ENCODE peak calls at places on chromosomes 2 and 18, in ten cellular contexts. One of them, this sample, is unnamed. For H3K4me1, the result is how much of the 10 kb centered on the place peaks cover.

GRCh38 chr2:85353876-85354285 is 447 bp downstream of the RETSAT start:
- DNase-seq in CD4-positive, CD25-positive, alpha-beta regulatory T cell: peak
- DNase-seq in H9: no peak
- DNase-seq in osteoblast: peak
- DNase-seq in aorta: no peak
- DNase-seq in neural progenitor cell: peak
- DNase-seq in CD8-positive, alpha-beta memory T cell: no peak
- DNase-seq in esophagus squamous epithelium: no peak
- DNase-seq in upper lobe of right lung: peak
- DNase-seq in lower lobe of right lung: peak
- DNase-seq in this sample: peak

GRCh38 chr2:131520526-131520925 is 7.2 kb upstream of the CCDC74A start:
- DNase-seq in esophagus squamous epithelium: no peak
- DNase-seq in lower lobe of right lung: no peak
- DNase-seq in osteoblast: peak
- DNase-seq in aorta: no peak
- DNase-seq in CD8-positive, alpha-beta memory T cell: no peak
- DNase-seq in upper lobe of right lung: peak
- DNase-seq in CD4-positive, CD25-positive, alpha-beta regulatory T cell: no peak
- DNase-seq in H9: no peak
- DNase-seq in neural progenitor cell: no peak
- DNase-seq in this sample: no peak

GRCh38 chr2:134466141-134466540 is 212.3 kb downstream of the MGAT5 start:
- DNase-seq in H9: peak
- DNase-seq in CD8-positive, alpha-beta memory T cell: no peak
- DNase-seq in esophagus squamous epithelium: no peak
- DNase-seq in upper lobe of right lung: no peak
- DNase-seq in lower lobe of right lung: no peak
- DNase-seq in aorta: no peak
- DNase-seq in osteoblast: no peak
- DNase-seq in neural progenitor cell: peak
- DNase-seq in CD4-positive, CD25-positive, alpha-beta regulatory T cell: peak
- DNase-seq in this sample: no peak

GRCh38 chr2:16034151-16034974 is 94.0 kb downstream of the MYCN start:
- DNase-seq in H9: peak
- DNase-seq in CD4-positive, CD25-positive, alpha-beta regulatory T cell: no peak
- DNase-seq in esophagus squamous epithelium: no peak
- DNase-seq in neural progenitor cell: peak
- DNase-seq in upper lobe of right lung: no peak
- DNase-seq in lower lobe of right lung: no peak
- DNase-seq in osteoblast: no peak
- DNase-seq in aorta: no peak
- DNase-seq in CD8-positive, alpha-beta memory T cell: no peak
- DNase-seq in this sample: no peak

GRCh38 chr2:25300001-25300400 is 41.7 kb downstream of the DNMT3A start:
- DNase-seq in CD4-positive, CD25-positive, alpha-beta regulatory T cell: no peak
- DNase-seq in aorta: no peak
- DNase-seq in H9: no peak
- DNase-seq in esophagus squamous epithelium: no peak
- DNase-seq in lower lobe of right lung: no peak
- DNase-seq in neural progenitor cell: no peak
- DNase-seq in upper lobe of right lung: no peak
- DNase-seq in CD8-positive, alpha-beta memory T cell: no peak
- DNase-seq in osteoblast: no peak
- DNase-seq in this sample: no peak

GRCh38 chr18:46736136-46736535 is 20.7 kb downstream of the ST8SIA5 start:
- DNase-seq in CD8-positive, alpha-beta memory T cell: no peak
- DNase-seq in aorta: no peak
- DNase-seq in osteoblast: no peak
- DNase-seq in esophagus squamous epithelium: no peak
- DNase-seq in neural progenitor cell: no peak
- DNase-seq in upper lobe of right lung: no peak
- DNase-seq in CD4-positive, CD25-positive, alpha-beta regulatory T cell: no peak
- DNase-seq in lower lobe of right lung: no peak
- DNase-seq in H9: no peak
- DNase-seq in this sample: no peak

GRCh38 chr2:237449193-237449797 is 35.3 kb upstream of the COL6A3 start:
- DNase-seq in neural progenitor cell: no peak
- DNase-seq in upper lobe of right lung: peak
- DNase-seq in H9: no peak
- DNase-seq in aorta: no peak
- DNase-seq in esophagus squamous epithelium: no peak
- DNase-seq in osteoblast: no peak
- DNase-seq in lower lobe of right lung: no peak
- DNase-seq in CD4-positive, CD25-positive, alpha-beta regulatory T cell: no peak
- DNase-seq in CD8-positive, alpha-beta memory T cell: no peak
- DNase-seq in this sample: peak

GRCh38 chr2:98379311-98380202 is 33.3 kb downstream of the CNGA3 start:
- DNase-seq in CD4-positive, CD25-positive, alpha-beta regulatory T cell: no peak
- DNase-seq in CD8-positive, alpha-beta memory T cell: no peak
- DNase-seq in H9: no peak
- DNase-seq in esophagus squamous epithelium: no peak
- DNase-seq in osteoblast: peak
- DNase-seq in lower lobe of right lung: no peak
- DNase-seq in neural progenitor cell: no peak
- DNase-seq in upper lobe of right lung: no peak
- DNase-seq in aorta: no peak
- DNase-seq in this sample: no peak

GRCh38 chr2:144508162-144508765 is 11.7 kb downstream of the ZEB2 start:
- DNase-seq in upper lobe of right lung: no peak
- DNase-seq in neural progenitor cell: no peak
- DNase-seq in CD8-positive, alpha-beta memory T cell: peak
- DNase-seq in esophagus squamous epithelium: no peak
- DNase-seq in osteoblast: no peak
- DNase-seq in CD4-positive, CD25-positive, alpha-beta regulatory T cell: no peak
- DNase-seq in aorta: no peak
- DNase-seq in lower lobe of right lung: no peak
- DNase-seq in H9: no peak
- DNase-seq in this sample: no peak

GRCh38 chr2:144504191-144504590 is 15.7 kb downstream of the ZEB2 start:
- DNase-seq in aorta: no peak
- DNase-seq in upper lobe of right lung: no peak
- DNase-seq in esophagus squamous epithelium: no peak
- DNase-seq in neural progenitor cell: peak
- DNase-seq in osteoblast: no peak
- DNase-seq in lower lobe of right lung: no peak
- DNase-seq in H9: peak
- DNase-seq in CD8-positive, alpha-beta memory T cell: no peak
- DNase-seq in CD4-positive, CD25-positive, alpha-beta regulatory T cell: no peak
- DNase-seq in this sample: no peak

GRCh38 chr2:144507441-144508161 is 12.3 kb downstream of the ZEB2 start:
- DNase-seq in H9: no peak
- DNase-seq in lower lobe of right lung: no peak
- DNase-seq in osteoblast: no peak
- DNase-seq in upper lobe of right lung: no peak
- DNase-seq in aorta: no peak
- DNase-seq in CD8-positive, alpha-beta memory T cell: no peak
- DNase-seq in CD4-positive, CD25-positive, alpha-beta regulatory T cell: no peak
- DNase-seq in esophagus squamous epithelium: no peak
- DNase-seq in neural progenitor cell: no peak
- DNase-seq in this sample: no peak

GRCh38 chr2:144503221-144503620 is 16.7 kb downstream of the ZEB2 start:
- DNase-seq in osteoblast: no peak
- DNase-seq in H9: no peak
- DNase-seq in upper lobe of right lung: no peak
- DNase-seq in CD4-positive, CD25-positive, alpha-beta regulatory T cell: no peak
- DNase-seq in neural progenitor cell: no peak
- DNase-seq in aorta: no peak
- DNase-seq in CD8-positive, alpha-beta memory T cell: no peak
- DNase-seq in esophagus squamous epithelium: no peak
- DNase-seq in lower lobe of right lung: no peak
- DNase-seq in this sample: no peak

DNA sequence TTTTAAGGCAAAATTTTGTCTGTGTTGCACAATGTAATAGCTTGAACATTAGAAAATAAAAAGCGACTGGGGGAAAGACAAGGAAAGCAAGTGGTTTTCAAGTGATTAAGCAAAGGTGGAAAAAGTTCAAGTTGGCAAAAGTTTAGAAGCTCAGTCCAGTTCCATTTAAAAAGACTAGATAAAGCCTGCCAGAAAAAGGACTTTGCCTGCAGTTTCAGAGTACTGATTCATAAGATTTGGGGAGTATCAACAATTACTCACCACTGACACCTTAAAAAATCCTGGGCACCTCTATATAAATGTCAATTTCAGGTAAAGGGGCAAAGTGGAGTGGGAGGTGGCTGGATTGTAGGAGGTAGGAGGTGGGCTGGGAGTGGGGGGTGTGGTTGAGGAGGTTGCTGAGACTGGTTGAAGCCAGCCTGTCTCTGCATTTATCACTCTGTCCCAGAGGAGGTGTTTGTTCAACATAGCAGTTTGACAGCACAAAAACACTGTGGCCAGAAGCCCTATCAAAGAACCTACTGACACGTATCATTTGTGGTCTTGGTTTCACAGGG is 14.6 kb downstream of the ZEB2 start:
- DNase-seq in osteoblast: no peak
- DNase-seq in upper lobe of right lung: no peak
- DNase-seq in aorta: no peak
- DNase-seq in neural progenitor cell: peak
- DNase-seq in lower lobe of right lung: no peak
- DNase-seq in CD8-positive, alpha-beta memory T cell: peak
- DNase-seq in esophagus squamous epithelium: no peak
- DNase-seq in H9: no peak
- DNase-seq in CD4-positive, CD25-positive, alpha-beta regulatory T cell: no peak
- DNase-seq in this sample: peak
- H3K4me1 ChIP-seq in osteoblast: half or more
- H3K4me1 ChIP-seq in upper lobe of right lung: half or more
- H3K4me1 ChIP-seq in aorta: under half
- H3K4me1 ChIP-seq in neural progenitor cell: half or more
- H3K4me1 ChIP-seq in lower lobe of right lung: half or more
- H3K4me1 ChIP-seq in CD8-positive, alpha-beta memory T cell: under half
- H3K4me1 ChIP-seq in esophagus squamous epithelium: under half
- H3K4me1 ChIP-seq in H9: under half
- H3K4me1 ChIP-seq in CD4-positive, CD25-positive, alpha-beta regulatory T cell: under half
- H3K4me1 ChIP-seq in this sample: under half

DNA sequence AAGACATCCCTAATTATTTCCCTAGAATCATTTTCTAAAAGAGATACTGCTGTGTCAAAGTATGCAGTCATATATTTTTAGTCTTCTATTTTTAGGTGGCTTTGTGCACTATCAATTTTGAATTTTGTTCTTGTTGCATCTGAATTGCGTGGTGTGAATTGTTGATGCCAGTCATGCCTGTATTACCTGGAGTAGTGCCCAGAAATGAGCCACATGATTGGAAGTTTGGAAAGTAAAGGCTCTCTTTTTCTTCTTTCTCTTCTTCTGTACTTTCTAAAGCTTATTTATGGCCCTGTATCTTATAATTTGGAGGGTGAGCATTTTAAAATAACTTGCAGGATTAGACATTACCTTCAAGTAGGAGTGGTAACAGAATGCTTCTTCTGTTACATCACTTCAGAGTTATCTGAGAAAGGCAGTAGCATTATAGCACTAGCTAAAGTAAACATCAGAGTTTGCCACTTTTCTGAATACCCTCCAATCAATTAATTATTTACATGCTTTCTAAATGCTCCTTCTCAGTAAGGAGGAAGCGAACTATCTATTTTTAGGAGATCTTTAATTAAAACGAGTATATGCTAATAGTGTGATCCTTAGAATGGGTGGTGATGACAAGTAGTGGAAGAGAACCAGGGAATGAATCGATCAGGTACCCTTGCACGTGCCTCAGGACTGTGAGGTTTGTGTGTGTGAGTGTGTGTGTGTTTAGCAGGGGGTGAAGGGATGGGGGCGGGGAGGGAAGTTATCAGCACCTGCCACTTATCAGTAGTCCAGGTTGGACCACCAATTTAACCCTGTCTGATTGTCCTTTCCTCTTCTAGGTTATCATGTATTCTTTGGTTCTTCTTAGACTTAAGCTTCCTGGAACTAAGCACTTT is 112.5 kb downstream of the MAP3K20 start:
- DNase-seq in CD8-positive, alpha-beta memory T cell: no peak
- DNase-seq in CD4-positive, CD25-positive, alpha-beta regulatory T cell: no peak
- DNase-seq in esophagus squamous epithelium: no peak
- DNase-seq in neural progenitor cell: no peak
- DNase-seq in osteoblast: no peak
- DNase-seq in aorta: no peak
- DNase-seq in upper lobe of right lung: no peak
- DNase-seq in lower lobe of right lung: no peak
- DNase-seq in H9: no peak
- DNase-seq in this sample: peak
- H3K4me1 ChIP-seq in CD8-positive, alpha-beta memory T cell: under half
- H3K4me1 ChIP-seq in CD4-positive, CD25-positive, alpha-beta regulatory T cell: under half
- H3K4me1 ChIP-seq in esophagus squamous epithelium: under half
- H3K4me1 ChIP-seq in neural progenitor cell: under half
- H3K4me1 ChIP-seq in osteoblast: half or more
- H3K4me1 ChIP-seq in aorta: under half
- H3K4me1 ChIP-seq in upper lobe of right lung: under half
- H3K4me1 ChIP-seq in lower lobe of right lung: under half
- H3K4me1 ChIP-seq in H9: under half
- H3K4me1 ChIP-seq in this sample: half or more

DNA sequence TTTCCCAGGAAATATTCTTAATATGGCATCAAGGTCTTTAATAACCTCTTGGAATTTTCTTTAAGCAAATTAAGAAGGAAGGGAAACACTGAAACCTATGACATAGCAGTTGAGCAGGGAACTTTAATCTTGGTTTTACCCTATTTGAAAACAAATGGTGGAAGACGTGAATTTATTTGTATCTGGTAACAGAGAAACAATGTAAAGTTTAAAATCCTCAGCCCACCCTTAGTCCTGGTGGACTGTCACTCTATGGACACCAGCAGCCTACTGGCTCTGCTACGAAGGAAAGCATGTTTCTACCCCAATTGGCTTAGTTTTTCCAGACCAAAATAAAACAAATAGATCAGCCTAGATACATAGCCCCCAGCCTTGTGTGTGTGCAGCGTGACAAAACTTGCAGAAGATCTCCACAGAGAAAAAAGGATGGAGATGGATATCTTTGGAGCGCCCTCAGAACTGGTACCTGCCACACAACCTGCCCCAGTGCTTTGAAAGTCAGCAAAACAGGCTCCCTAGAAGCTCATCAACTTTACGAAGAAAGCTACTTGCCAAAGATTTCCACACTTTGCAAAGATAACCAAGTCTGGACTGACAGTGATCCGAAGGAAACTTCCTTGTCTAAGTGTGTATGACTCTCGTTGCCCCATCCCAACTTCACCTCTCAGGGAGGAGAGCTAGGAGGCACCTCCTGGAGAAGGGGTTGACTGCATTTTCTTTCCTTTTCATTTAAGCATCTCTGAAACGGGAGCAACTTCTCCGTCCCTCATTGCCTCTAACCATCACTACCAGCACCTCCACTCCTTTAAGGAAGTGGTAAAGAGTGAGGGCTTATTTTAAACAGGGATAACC is 7.3 kb downstream of the ZEB2 start:
- DNase-seq in H9: no peak
- DNase-seq in lower lobe of right lung: no peak
- DNase-seq in upper lobe of right lung: no peak
- DNase-seq in osteoblast: no peak
- DNase-seq in CD4-positive, CD25-positive, alpha-beta regulatory T cell: no peak
- DNase-seq in neural progenitor cell: no peak
- DNase-seq in aorta: no peak
- DNase-seq in esophagus squamous epithelium: no peak
- DNase-seq in CD8-positive, alpha-beta memory T cell: no peak
- DNase-seq in this sample: no peak
- H3K4me1 ChIP-seq in H9: under half
- H3K4me1 ChIP-seq in lower lobe of right lung: half or more
- H3K4me1 ChIP-seq in upper lobe of right lung: under half
- H3K4me1 ChIP-seq in osteoblast: half or more
- H3K4me1 ChIP-seq in CD4-positive, CD25-positive, alpha-beta regulatory T cell: under half
- H3K4me1 ChIP-seq in neural progenitor cell: half or more
- H3K4me1 ChIP-seq in aorta: under half
- H3K4me1 ChIP-seq in esophagus squamous epithelium: under half
- H3K4me1 ChIP-seq in CD8-positive, alpha-beta memory T cell: under half
- H3K4me1 ChIP-seq in this sample: under half

GRCh38 chr2:47014564-47015051 is 99.0 kb upstream of the MCFD2 start:
- DNase-seq in lower lobe of right lung: no peak
- DNase-seq in upper lobe of right lung: no peak
- DNase-seq in esophagus squamous epithelium: no peak
- DNase-seq in osteoblast: peak
- DNase-seq in CD8-positive, alpha-beta memory T cell: no peak
- DNase-seq in CD4-positive, CD25-positive, alpha-beta regulatory T cell: no peak
- DNase-seq in neural progenitor cell: no peak
- DNase-seq in aorta: peak
- DNase-seq in H9: no peak
- DNase-seq in this sample: no peak

GRCh38 chr2:47017541-47017940 is 101.9 kb upstream of the MCFD2 start:
- DNase-seq in osteoblast: peak
- DNase-seq in CD8-positive, alpha-beta memory T cell: no peak
- DNase-seq in CD4-positive, CD25-positive, alpha-beta regulatory T cell: no peak
- DNase-seq in aorta: no peak
- DNase-seq in upper lobe of right lung: no peak
- DNase-seq in H9: no peak
- DNase-seq in neural progenitor cell: no peak
- DNase-seq in lower lobe of right lung: no peak
- DNase-seq in esophagus squamous epithelium: no peak
- DNase-seq in this sample: no peak

GRCh38 chr2:47015206-47015605 is 99.6 kb upstream of the MCFD2 start:
- DNase-seq in lower lobe of right lung: no peak
- DNase-seq in esophagus squamous epithelium: no peak
- DNase-seq in CD4-positive, CD25-positive, alpha-beta regulatory T cell: no peak
- DNase-seq in aorta: no peak
- DNase-seq in CD8-positive, alpha-beta memory T cell: no peak
- DNase-seq in H9: no peak
- DNase-seq in osteoblast: peak
- DNase-seq in neural progenitor cell: no peak
- DNase-seq in upper lobe of right lung: no peak
- DNase-seq in this sample: no peak

GRCh38 chr2:47015730-47016129 is 100.1 kb upstream of the MCFD2 start:
- DNase-seq in H9: no peak
- DNase-seq in aorta: no peak
- DNase-seq in osteoblast: peak
- DNase-seq in CD4-positive, CD25-positive, alpha-beta regulatory T cell: no peak
- DNase-seq in upper lobe of right lung: no peak
- DNase-seq in neural progenitor cell: no peak
- DNase-seq in esophagus squamous epithelium: no peak
- DNase-seq in CD8-positive, alpha-beta memory T cell: no peak
- DNase-seq in lower lobe of right lung: no peak
- DNase-seq in this sample: no peak

DNA sequence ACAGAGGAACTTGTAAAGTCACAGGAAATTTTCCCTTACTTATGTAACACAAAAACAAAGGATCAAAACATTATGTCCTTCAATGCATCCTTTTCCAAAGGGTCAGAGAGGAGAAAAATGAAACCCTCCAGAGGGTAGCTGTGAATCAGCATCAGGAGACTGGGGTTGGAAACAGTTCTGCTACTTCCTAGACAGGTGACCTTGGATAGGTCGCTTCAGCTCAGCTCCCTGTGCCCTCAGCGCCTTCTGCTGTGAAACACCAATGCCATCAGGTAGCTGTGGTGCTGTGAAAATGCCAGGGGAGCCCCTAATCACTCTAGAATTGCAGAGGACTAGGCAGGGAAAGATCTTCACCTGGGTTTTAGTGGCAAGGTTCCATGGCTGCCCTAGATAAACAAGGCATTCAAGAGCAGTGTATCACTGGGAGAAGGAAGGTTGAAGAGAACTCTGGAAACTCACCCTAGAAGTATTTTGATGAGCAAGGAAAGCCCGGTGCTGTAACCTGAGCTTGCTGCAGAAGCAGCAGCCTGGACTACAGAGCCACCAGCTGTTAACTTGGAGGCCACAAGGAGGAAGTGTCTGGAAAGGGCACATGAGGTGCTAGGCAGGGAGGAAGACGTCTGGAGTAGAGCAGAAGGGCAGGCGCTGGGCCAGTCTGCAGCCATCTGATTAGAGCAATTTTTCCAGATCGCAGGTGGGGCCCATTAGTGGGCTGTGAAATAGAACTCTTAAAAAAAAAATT is 100.7 kb upstream of the MCFD2 start:
- DNase-seq in esophagus squamous epithelium: no peak
- DNase-seq in H9: peak
- DNase-seq in osteoblast: peak
- DNase-seq in neural progenitor cell: peak
- DNase-seq in lower lobe of right lung: peak
- DNase-seq in CD8-positive, alpha-beta memory T cell: no peak
- DNase-seq in CD4-positive, CD25-positive, alpha-beta regulatory T cell: no peak
- DNase-seq in aorta: peak
- DNase-seq in upper lobe of right lung: no peak
- DNase-seq in this sample: no peak
- H3K4me1 ChIP-seq in esophagus squamous epithelium: under half
- H3K4me1 ChIP-seq in H9: under half
- H3K4me1 ChIP-seq in osteoblast: under half
- H3K4me1 ChIP-seq in neural progenitor cell: under half
- H3K4me1 ChIP-seq in lower lobe of right lung: under half
- H3K4me1 ChIP-seq in CD8-positive, alpha-beta memory T cell: under half
- H3K4me1 ChIP-seq in CD4-positive, CD25-positive, alpha-beta regulatory T cell: under half
- H3K4me1 ChIP-seq in aorta: under half
- H3K4me1 ChIP-seq in upper lobe of right lung: under half
- H3K4me1 ChIP-seq in this sample: under half

This sample was measured in heart right ventricle.